ENCODE peak calls at places on chromosomes 16 and 17, in eight cellular contexts. S, C, V, G, R, B, D and F are unnamed samples. For H3K4me1, the result is how much of the 10 kb centered on the place peaks cover.

GRCh38 chr17:46771601-46772012 is 46.9 kb downstream of the WNT3 start:
- DNase-seq in R (peak), B (peak), G (peak), V (peak), C (peak), D (no peak), S (peak), F (no peak)

GRCh38 chr17:58191259-58191896 is 1.1 kb upstream of the EPX start:
- DNase-seq in G (no peak), B (no peak), D (no peak), R (no peak), C (no peak), V (peak), S (no peak), F (no peak)

GRCh38 chr17:32998893-32999240 is 7.2 kb downstream of the SPACA3 start:
- DNase-seq in C (no peak), D (no peak), G (no peak), R (no peak), V (peak), S (peak), B (no peak), F (no peak)

GRCh38 chr16:6195966-6196365 is 1098.4 kb upstream of the EEF2KMT start:
- DNase-seq in R (no peak), S (no peak), D (no peak), C (no peak), V (no peak), G (no peak), B (no peak), F (peak)

GRCh38 chr16:77387810-77388209 is 47.0 kb downstream of the ADAMTS18 start:
- DNase-seq in S (peak), V (no peak), B (no peak), G (no peak), C (no peak), R (peak), D (no peak), F (no peak)

GRCh38 chr16:11674818-11675560 is 6.7 kb downstream of the SNN start:
- DNase-seq in R (no peak), S (no peak), D (no peak), C (no peak), G (no peak), B (no peak), V (no peak), F (no peak)

GRCh38 chr16:19822534-19822933 is 62.1 kb downstream of the GPRC5B start:
- DNase-seq in S (no peak), G (no peak), V (no peak), B (no peak), D (no peak), R (no peak), C (no peak), F (no peak)

GRCh38 chr17:40607641-40608040 is 40.0 kb downstream of the SMARCE1 start:
- DNase-seq in D (peak), S (no peak), B (no peak), R (no peak), C (no peak), V (no peak), G (no peak), F (no peak)

GRCh38 chr17:39235555-39236221 is 9.9 kb upstream of the STAC2 start:
- DNase-seq in S (peak), D (peak), C (peak), G (no peak), R (peak), B (peak), V (peak), F (peak)

GRCh38 chr17:60372790-60373483 is 19.0 kb downstream of the USP32 start:
- DNase-seq in S (peak), R (no peak), C (no peak), G (no peak), D (no peak), B (no peak), V (peak), F (no peak)

GRCh38 chr16:1520461-1520860 is 13.0 kb upstream of the TMEM204 start:
- DNase-seq in R (no peak), G (no peak), B (no peak), V (no peak), S (no peak), C (no peak), D (no peak), F (no peak)

GRCh38 chr16:81443688-81444447 is 740 bp upstream of the CMIP start:
- DNase-seq in S (no peak), V (no peak), G (no peak), D (no peak), B (no peak), C (peak), R (no peak), F (no peak)

GRCh38 chr17:8629371-8630226 is 926 bp downstream of the MYH10 start:
- DNase-seq in V (peak), B (peak), C (peak), R (peak), S (no peak), G (no peak), D (peak), F (no peak)

GRCh38 chr16:56988948-56989945 is at the start of gene NLRC5:
- DNase-seq in R (peak), G (peak), C (peak), D (peak), V (peak), S (peak), B (peak), F (no peak)

GRCh38 chr16:49632111-49632797 is 223.7 kb downstream of the ZNF423 start:
- DNase-seq in C (no peak), D (no peak), G (no peak), V (no peak), B (peak), S (no peak), R (no peak), F (no peak)

GRCh38 chr17:49510059-49510719 is 15.1 kb downstream of the NGFR start:
- DNase-seq in C (no peak), G (no peak), D (no peak), R (no peak), B (no peak), V (no peak), S (no peak), F (no peak)

GRCh38 chr17:49509588-49509917 is 14.5 kb downstream of the NGFR start:
- DNase-seq in G (no peak), C (no peak), B (no peak), D (no peak), S (no peak), R (no peak), V (no peak), F (no peak)

GRCh38 chr17:49511810-49512209 is 16.7 kb downstream of the NGFR start:
- DNase-seq in B (no peak), S (no peak), D (no peak), G (no peak), V (no peak), R (no peak), C (no peak), F (no peak)

GRCh38 chr17:49508891-49509587 is 13.9 kb downstream of the NGFR start:
- DNase-seq in C (no peak), R (no peak), S (no peak), G (no peak), D (no peak), B (no peak), V (no peak), F (no peak)

GRCh38 chr17:49510720-49511110 is 15.6 kb downstream of the NGFR start:
- DNase-seq in G (no peak), S (no peak), D (no peak), V (no peak), C (no peak), B (no peak), R (no peak), F (no peak)
- H3K4me1 ChIP-seq in G (under half), S (under half), D (under half), V (under half), C (under half), B (under half), R (under half), F (under half)

DNA sequence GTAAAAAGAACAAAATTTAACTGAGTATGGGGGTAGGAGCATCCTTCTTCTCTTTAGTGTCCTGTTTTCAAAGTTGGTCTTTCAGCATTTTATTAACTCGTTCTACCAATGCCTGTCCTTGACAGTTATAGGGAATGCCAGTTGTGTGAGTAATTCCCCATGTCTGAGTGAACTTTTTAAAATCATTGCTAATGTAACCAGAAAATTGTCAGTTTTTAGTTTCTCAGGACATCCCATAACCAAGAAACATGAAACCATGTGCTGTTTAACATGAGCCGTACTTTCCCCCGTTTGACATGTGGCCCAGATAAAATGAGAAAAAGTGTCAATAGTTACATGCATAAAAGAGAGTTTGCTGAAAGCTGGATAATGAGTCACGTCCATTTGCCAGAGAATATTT is 71.4 kb upstream of the ARL4D start:
- DNase-seq in S (peak), V (no peak), C (no peak), R (no peak), D (no peak), G (no peak), B (no peak), F (no peak)
- H3K4me3 ChIP-seq in S (no peak), V (no peak), C (no peak), R (no peak), D (no peak), G (no peak), B (no peak), F (no peak)

GRCh38 chr17:76252040-76252954 is 12.0 kb upstream of the RNF157 start:
- DNase-seq in D (no peak), G (peak), B (peak), R (peak), V (peak), S (peak), C (peak), F (no peak)
- H3K27ac ChIP-seq in D (no peak), G (peak), B (peak), R (peak), V (peak), S (peak), C (peak), F (no peak)

GRCh38 chr17:62725791-62726249 is 82.3 kb downstream of the MARCHF10 start:
- DNase-seq in D (no peak), G (no peak), R (no peak), C (no peak), S (peak), B (no peak), V (no peak), F (no peak)
- H3K4me1 ChIP-seq in D (under half), G (under half), R (under half), C (under half), S (under half), B (under half), V (under half), F (under half)

DNA sequence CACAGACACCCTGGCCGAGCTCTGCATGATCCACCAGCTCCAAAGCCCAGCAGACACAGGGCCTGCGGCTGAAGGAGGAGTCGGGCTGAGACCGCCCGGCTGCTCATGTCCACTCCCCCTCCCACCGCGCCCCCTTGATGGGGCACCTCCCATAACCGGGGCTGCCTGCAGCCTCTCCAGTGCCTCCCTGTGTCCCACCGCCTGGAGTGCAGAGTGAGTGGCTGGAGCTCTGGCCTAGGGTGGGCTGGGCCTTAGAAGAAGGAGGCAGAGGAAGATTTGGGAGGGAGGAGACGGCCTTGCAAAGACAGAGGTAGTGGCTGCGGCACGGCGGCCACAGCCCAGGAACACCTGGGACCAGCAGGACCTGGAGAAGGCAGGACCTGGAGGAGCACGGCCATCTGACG is 4.0 kb downstream of the CBFA2T3 start:
- DNase-seq in G (no peak), V (no peak), R (peak), D (no peak), C (no peak), B (no peak), S (no peak), F (no peak)
- H3K4me3 ChIP-seq in G (no peak), V (no peak), R (no peak), D (no peak), C (no peak), B (no peak), S (no peak), F (no peak)

GRCh38 chr16:13168091-13168572 is 266.7 kb downstream of the SHISA9 start:
- DNase-seq in C (no peak), G (no peak), B (no peak), R (peak), D (no peak), V (peak), S (no peak), F (peak)
- H3K27ac ChIP-seq in C (no peak), G (no peak), B (no peak), R (no peak), D (no peak), V (no peak), S (no peak), F (no peak)

DNA sequence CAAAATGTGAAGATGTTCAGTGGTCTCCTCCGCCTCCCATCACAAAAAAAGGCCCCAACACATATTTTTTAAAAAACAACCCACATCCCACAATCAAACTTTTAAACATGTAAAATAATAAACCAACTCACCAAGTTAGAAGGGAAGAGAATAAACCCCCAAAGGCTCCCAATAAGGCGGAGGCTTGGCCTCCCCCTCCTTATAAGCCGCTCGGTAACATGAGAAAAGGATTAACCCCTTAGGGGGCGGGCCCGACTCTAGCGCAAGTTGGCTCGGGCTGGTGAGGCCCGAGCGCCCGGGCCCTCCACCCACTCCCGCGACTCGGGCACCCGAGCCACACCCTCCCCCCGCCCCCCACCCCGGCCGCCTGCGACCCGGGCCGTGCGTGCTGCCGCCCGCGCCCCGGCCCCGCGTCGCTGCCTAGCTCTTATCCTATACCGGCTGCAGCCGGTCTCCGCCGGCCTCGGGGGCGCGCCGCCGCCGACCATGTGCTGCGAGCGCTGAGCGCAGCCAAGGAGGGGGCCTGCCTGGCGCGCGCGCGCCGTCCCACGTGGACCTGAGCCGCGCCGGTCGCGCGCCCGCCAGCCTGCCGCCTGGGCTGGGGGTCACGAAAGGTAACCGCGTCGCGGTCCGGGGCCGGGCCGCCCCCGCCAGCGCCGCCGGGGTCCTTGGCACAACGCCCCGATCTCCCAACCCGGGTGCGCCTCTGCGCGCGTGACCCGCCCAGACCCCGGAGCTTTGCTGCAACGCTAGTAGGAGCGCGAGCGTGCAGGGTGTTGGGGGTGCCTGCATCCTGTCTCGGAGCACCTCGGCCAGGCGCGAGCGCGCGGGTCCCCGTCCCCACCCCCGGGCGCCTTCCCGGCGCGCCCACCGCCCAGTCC is at the start of the genes ARSG and SLC16A6:
- DNase-seq in C (peak), D (peak), B (peak), S (peak), V (peak), R (peak), G (peak), F (no peak)
- H3K4me1 ChIP-seq in C (under half), D (half or more), B (half or more), S (under half), V (under half), R (under half), G (under half), F (under half)

GRCh38 chr17:72110231-72110952 is 10.4 kb upstream of the SOX9 start:
- DNase-seq in V (no peak), S (no peak), R (no peak), G (no peak), B (no peak), C (no peak), D (no peak), F (no peak)
- H3K4me3 ChIP-seq in V (no peak), S (no peak), R (no peak), G (peak), B (no peak), C (peak), D (no peak), F (no peak)

GRCh38 chr16:27256861-27257260 is 11.7 kb downstream of the NSMCE1 start:
- DNase-seq in B (no peak), G (no peak), C (no peak), R (no peak), V (no peak), S (no peak), D (no peak), F (no peak)
- H3K27ac ChIP-seq in B (no peak), G (peak), C (no peak), R (no peak), V (no peak), S (no peak), D (no peak), F (no peak)

GRCh38 chr17:69361156-69361555 is 34.2 kb upstream of the ABCA5 start:
- DNase-seq in V (no peak), B (no peak), G (no peak), D (no peak), R (no peak), S (no peak), C (no peak), F (no peak)

GRCh38 chr17:69357701-69358100 is 30.8 kb upstream of the ABCA5 start:
- DNase-seq in B (no peak), V (peak), D (no peak), C (no peak), S (peak), G (no peak), R (peak), F (no peak)

GRCh38 chr17:69350911-69351310 is 24.0 kb upstream of the ABCA5 start:
- DNase-seq in B (no peak), C (no peak), G (no peak), V (no peak), D (no peak), S (no peak), R (no peak), F (no peak)

GRCh38 chr17:69358688-69359596 is 32.0 kb upstream of the ABCA5 start:
- DNase-seq in G (no peak), V (peak), R (peak), C (no peak), S (peak), B (peak), D (no peak), F (peak)

DNA sequence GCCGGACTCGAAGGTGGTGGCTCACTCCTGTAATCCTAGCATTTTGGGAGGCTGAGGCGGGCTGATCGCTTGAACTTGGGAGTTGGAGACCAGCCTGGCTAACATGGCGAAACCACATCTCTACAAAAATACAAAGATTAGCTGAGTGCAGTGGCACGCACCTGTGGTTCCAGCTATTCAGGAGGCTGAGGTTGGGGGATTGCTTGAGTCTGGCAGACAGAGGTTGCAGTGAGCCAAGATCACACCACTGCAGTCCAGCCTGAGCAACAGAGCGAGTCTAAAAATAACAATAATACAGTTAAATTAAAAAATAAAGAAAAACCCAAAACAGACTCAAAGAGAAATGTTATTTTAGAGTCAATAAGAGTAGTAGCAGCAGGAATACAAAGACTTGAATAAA is 29.7 kb upstream of the ABCA5 start:
- DNase-seq in R (no peak), S (no peak), G (no peak), V (no peak), B (no peak), C (no peak), D (no peak), F (no peak)
- H3K4me1 ChIP-seq in R (under half), S (under half), G (under half), V (under half), B (under half), C (under half), D (under half), F (under half)